ENCODE peak calls at places on chromosomes 16 and 17, in five cellular contexts. E is progenitor cell of endocrine pancreas, W is WTC11, U is GM06990, L is stomach. O is an unnamed sample.

GRCh38 chr16:89155184-89155679 is 16.3 kb upstream of the CDH15 start:
- DNase-seq in E (no peak), W (no peak), U (no peak), L (peak), O (no peak)

GRCh38 chr16:6611535-6611934 is 721.1 kb upstream of the RBFOX1 start:
- DNase-seq in E (no peak), W (no peak), U (no peak), L (no peak), O (no peak)

GRCh38 chr17:27630607-27631408 is at the start of gene LGALS9:
- DNase-seq in E (no peak), W (no peak), U (peak), L (peak), O (no peak)

GRCh38 chr17:69058165-69058564 is 2.6 kb downstream of the ABCA9 start:
- DNase-seq in E (no peak), W (no peak), U (no peak), L (no peak), O (no peak)

GRCh38 chr17:7560172-7561027 is 1.3 kb upstream of the SENP3 start:
- DNase-seq in E (peak), W (peak), U (peak), L (peak), O (peak)

GRCh38 chr17:39920218-39921210 is 2.1 kb upstream of the GSDMB start:
- DNase-seq in E (no peak), W (no peak), U (peak), L (no peak), O (no peak)

GRCh38 chr17:79272666-79273219 is 198.1 kb downstream of the ENGASE start:
- DNase-seq in E (no peak), W (no peak), U (no peak), L (no peak), O (no peak)

GRCh38 chr16:31460582-31461002 is 1.3 kb downstream of the ARMC5 start:
- DNase-seq in E (no peak), W (no peak), U (no peak), L (no peak), O (no peak)

GRCh38 chr17:49576121-49576905 is 642 bp downstream of the NXPH3 start:
- DNase-seq in E (no peak), W (peak), U (no peak), L (no peak), O (peak)

DNA sequence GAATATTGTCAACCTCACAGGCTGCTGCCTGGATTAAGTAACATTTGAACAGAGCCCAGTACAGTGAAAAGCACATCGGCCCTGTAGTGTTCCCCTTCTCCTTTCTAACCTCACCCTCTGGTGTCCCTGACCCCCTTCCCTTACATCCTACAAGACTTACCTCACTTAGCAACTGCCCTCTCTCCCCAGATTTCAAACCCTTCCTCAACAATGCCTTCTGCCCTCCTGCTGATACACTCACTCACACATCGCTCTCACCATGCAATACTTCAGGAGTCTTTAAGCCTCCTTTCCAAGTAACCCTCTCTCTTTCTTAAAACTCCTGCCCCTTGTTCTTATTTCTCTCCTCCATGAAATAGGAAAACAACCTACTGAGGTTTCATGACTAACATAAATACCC is 17.8 kb downstream of the ZZEF1 start:
- DNase-seq in E (no peak), W (no peak), U (no peak), L (no peak), O (no peak)
- TF ChIP-seq CTCF in E (no peak), W (no peak), U (no peak), L (no peak), O (no peak)

GRCh38 chr16:79965718-79966117 is 365.2 kb upstream of the MAF start:
- DNase-seq in E (no peak), W (no peak), U (no peak), L (no peak), O (no peak)
- TF ChIP-seq CTCF in E (no peak), W (no peak), U (no peak), L (no peak), O (no peak)

GRCh38 chr16:58503166-58503862 is 3.4 kb downstream of the NDRG4 start:
- DNase-seq in E (no peak), W (no peak), U (no peak), L (no peak), O (no peak)
- TF ChIP-seq CTCF in E (no peak), W (no peak), U (no peak), L (no peak), O (no peak)

DNA sequence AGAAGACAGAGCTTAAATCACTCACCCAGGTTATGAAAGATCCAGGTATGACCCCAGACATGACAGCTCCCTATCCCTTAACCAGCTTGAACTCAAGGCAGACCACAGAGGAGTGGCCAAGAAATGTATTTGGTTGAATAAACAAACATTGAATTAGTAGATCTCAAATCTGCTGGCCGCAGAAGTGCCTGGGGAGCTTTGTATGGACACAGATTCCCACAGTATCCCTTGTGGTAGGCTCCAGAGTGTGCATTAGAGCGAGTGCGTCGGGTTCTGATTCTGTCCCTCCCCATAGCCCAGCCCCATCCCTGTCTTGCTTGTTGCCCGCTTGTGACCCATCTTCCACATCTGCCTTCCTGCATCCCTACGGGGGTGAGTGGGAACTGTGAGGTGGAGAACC is 118.8 kb upstream of the FOXF1 start:
- DNase-seq in E (no peak), W (no peak), U (no peak), L (no peak), O (no peak)
- TF ChIP-seq CTCF in E (no peak), W (no peak), U (no peak), L (no peak), O (no peak)

GRCh38 chr17:77606865-77607210 is 351.7 kb upstream of the TNRC6C start:
- DNase-seq in E (no peak), W (no peak), U (no peak), L (no peak), O (no peak)
- TF ChIP-seq CTCF in E (no peak), W (no peak), U (peak), L (no peak), O (peak)

GRCh38 chr16:12311887-12312286 is 335.4 kb downstream of the SNX29 start:
- DNase-seq in E (no peak), W (no peak), U (no peak), L (no peak), O (no peak)

GRCh38 chr16:12314786-12315185 is 338.3 kb downstream of the SNX29 start:
- DNase-seq in E (no peak), W (no peak), U (no peak), L (no peak), O (no peak)

GRCh38 chr16:12308060-12308459 is 331.5 kb downstream of the SNX29 start:
- DNase-seq in E (no peak), W (no peak), U (no peak), L (no peak), O (no peak)

GRCh38 chr16:12313902-12314621 is 337.5 kb downstream of the SNX29 start:
- DNase-seq in E (no peak), W (no peak), U (no peak), L (no peak), O (no peak)

DNA sequence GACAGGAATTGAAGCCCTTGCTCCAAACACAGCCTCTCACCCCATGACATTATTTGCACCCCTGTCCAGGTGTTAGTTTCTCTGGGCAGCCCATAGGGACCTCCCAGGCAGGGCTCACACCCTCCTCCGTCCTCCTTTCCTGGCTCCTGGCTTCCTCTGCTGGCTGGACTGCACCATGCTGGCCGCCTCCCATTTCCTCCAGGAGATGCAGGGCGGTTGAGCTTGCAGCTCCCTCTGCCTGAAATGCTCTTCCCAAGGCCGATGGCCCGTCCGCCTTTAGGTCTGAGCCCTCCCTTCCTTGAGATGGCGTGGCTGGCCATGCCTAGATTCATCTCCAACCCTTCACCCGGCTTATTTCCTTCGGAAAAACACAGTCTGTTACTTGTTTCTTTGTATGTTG is 334.8 kb downstream of the SNX29 start:
- DNase-seq in E (no peak), W (peak), U (no peak), L (no peak), O (no peak)
- TF ChIP-seq CTCF in E (no peak), W (no peak), U (no peak), L (no peak), O (no peak)

GRCh38 chr17:81556863-81557262 is 4.7 kb upstream of the FAAP100 start:
- DNase-seq in E (no peak), W (no peak), U (no peak), L (no peak), O (no peak)

GRCh38 chr17:81561494-81561885 is 9.3 kb upstream of the FAAP100 start:
- DNase-seq in E (no peak), W (no peak), U (no peak), L (no peak), O (no peak)

GRCh38 chr17:81557276-81558114 is 5.3 kb upstream of the FAAP100 start:
- DNase-seq in E (no peak), W (no peak), U (no peak), L (no peak), O (no peak)

GRCh38 chr17:81558115-81558468 is 5.9 kb upstream of the FAAP100 start:
- DNase-seq in E (no peak), W (no peak), U (no peak), L (no peak), O (no peak)

DNA sequence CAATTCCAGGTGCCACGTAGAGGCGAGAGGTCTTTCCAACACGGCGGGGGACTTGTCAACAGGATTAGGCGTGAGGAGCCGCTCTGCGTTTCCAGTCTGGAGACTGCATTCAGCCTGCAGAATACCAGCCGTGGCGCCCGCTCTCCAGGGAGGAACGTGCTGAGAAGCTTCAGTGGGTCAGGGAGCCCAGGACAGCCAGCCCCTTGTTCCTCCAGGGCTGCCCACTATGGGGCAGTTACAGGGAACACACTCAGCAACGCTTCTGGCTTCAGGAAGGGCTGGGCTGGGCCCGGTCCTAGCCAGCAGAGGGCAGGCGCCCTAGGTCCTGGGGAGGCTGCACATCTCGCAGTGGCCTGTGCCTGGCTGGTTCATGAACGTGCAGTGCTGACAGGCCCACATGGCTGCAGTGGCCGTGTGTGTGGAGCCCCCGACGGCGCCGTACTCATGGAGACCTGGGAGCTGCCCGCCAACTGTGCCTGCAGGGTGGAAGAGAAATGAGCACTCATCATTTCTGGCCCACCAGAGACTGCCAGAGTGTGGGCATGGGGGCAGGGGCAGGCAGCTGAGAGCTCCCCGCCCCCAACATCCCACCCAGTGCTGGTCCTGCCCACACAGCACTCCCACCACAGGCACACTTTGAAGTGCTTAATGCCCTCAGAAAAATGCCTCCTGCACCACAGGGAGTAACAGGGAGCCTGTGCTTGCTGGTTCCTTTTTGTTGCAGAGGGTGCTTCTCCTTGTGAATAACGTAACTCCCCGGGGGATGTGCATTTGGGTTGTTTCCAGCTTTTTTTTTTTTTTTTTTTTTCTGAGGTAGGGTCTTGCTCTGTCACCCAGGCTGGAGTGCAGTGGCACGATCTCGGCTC is 7.0 kb upstream of the FAAP100 start:
- DNase-seq in E (no peak), W (peak), U (no peak), L (no peak), O (no peak)
- TF ChIP-seq CTCF in E (no peak), W (no peak), U (peak), L (no peak), O (no peak)

DNA sequence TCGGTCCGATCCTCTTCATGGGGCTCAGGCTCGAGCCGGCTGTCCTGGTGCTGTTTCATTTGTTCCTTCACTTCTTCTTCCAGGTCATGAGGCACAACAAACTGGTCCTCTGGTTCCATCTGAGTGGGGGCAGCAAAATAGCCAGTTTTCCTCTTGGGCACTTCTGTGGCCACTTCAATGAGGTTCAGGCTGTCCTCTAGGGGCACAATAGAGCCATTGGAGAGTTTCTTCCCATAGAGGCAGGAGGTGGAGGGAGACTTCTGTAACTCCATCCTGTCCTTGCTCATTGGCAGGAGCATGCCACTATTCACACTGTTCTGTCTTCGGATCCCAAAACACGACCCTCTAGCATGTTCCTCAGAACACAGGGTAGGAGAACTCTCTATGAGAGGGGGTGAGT is 22.9 kb downstream of the MARVELD3 start:
- DNase-seq in E (no peak), W (no peak), U (no peak), L (no peak), O (no peak)
- TF ChIP-seq CTCF in E (peak), W (peak), U (peak), L (no peak), O (peak)

DNA sequence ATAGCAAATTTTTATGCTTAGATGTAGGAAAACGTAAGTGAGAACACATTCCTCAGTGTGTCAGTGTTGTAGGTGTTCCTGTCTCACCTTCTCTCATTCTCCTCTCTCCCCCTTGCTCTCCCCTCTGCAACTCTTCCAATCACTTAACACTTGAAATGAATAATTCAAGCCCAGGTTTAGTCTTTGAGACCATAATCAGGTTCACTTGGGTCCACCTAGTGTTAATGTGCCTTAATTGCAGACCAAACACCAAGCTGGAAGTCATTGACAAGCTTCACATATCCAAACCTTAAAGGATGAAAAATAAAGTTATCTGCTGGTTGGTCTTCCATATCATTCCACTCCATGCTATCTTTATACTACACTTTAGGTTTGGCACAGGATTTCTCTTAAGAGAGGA is 37.0 kb downstream of the STXBP4 start:
- DNase-seq in E (no peak), W (peak), U (no peak), L (no peak), O (no peak)
- TF ChIP-seq CTCF in E (peak), W (peak), U (peak), L (no peak), O (peak)

GRCh38 chr17:60109161-60109560 is 30.4 kb upstream of the HEATR6 start:
- DNase-seq in E (no peak), W (no peak), U (no peak), L (no peak), O (no peak)

GRCh38 chr17:60106377-60107059 is 27.8 kb upstream of the HEATR6 start:
- DNase-seq in E (no peak), W (no peak), U (no peak), L (no peak), O (no peak)

GRCh38 chr17:60110586-60110985 is 31.9 kb upstream of the HEATR6 start:
- DNase-seq in E (no peak), W (no peak), U (no peak), L (no peak), O (no peak)

GRCh38 chr17:60108712-60109111 is 30.0 kb upstream of the HEATR6 start:
- DNase-seq in E (no peak), W (no peak), U (no peak), L (no peak), O (no peak)

GRCh38 chr17:60107526-60108257 is 29.0 kb upstream of the HEATR6 start:
- DNase-seq in E (no peak), W (no peak), U (no peak), L (no peak), O (no peak)
- TF ChIP-seq CTCF in E (no peak), W (no peak), U (no peak), L (no peak), O (peak)